ENCODE peak calls at places on chromosomes 2 and 18, in four cellular contexts. A is esophagus squamous epithelium; P is CD4-positive, alpha-beta T cell; F is right atrium auricular region. Y is an unnamed sample.

GRCh38 chr18:54388203-54389142 is 30.8 kb downstream of the C18orf54 start:
- DNase-seq in A (no peak), P (no peak), F (no peak), Y (no peak)

GRCh38 chr2:68316091-68316490 is 3.7 kb downstream of the CNRIP1 start:
- DNase-seq in A (no peak), P (no peak), F (no peak), Y (no peak)

GRCh38 chr2:122326448-122326847 is 571.0 kb downstream of the TSN start:
- DNase-seq in A (no peak), P (no peak), F (no peak), Y (no peak)

GRCh38 chr2:236638707-236639106 is 69.1 kb downstream of the ACKR3 start:
- DNase-seq in A (no peak), P (no peak), F (peak), Y (no peak)

GRCh38 chr18:52007109-52007508 is 332.9 kb upstream of the DCC start:
- DNase-seq in A (no peak), P (no peak), F (no peak), Y (no peak)

GRCh38 chr2:6782523-6783061 is 83.1 kb downstream of the CMPK2 start:
- DNase-seq in A (no peak), P (no peak), F (no peak), Y (no peak)

GRCh38 chr2:180947208-180947689 is 33.2 kb upstream of the UBE2E3 start:
- DNase-seq in A (no peak), P (no peak), F (no peak), Y (no peak)

GRCh38 chr2:212894026-212894425 is 257.4 kb downstream of the IKZF2 start:
- DNase-seq in A (no peak), P (no peak), F (no peak), Y (no peak)

GRCh38 chr2:11742317-11742701 is 4.1 kb upstream of the LPIN1 start:
- DNase-seq in A (no peak), P (no peak), F (no peak), Y (no peak)

GRCh38 chr18:32091724-32092421 is at the start of gene RNF138:
- DNase-seq in A (peak), P (peak), F (peak), Y (peak)

GRCh38 chr18:46461993-46462392 is 195.0 kb downstream of the LOXHD1 start:
- DNase-seq in A (no peak), P (no peak), F (no peak), Y (no peak)

GRCh38 chr18:46468431-46469180 is 188.4 kb downstream of the LOXHD1 start:
- DNase-seq in A (no peak), P (no peak), F (no peak), Y (no peak)

GRCh38 chr18:46466236-46467160 is 190.5 kb downstream of the LOXHD1 start:
- DNase-seq in A (no peak), P (no peak), F (no peak), Y (peak)

GRCh38 chr18:46462523-46462922 is 194.5 kb downstream of the LOXHD1 start:
- DNase-seq in A (no peak), P (no peak), F (no peak), Y (peak)

DNA sequence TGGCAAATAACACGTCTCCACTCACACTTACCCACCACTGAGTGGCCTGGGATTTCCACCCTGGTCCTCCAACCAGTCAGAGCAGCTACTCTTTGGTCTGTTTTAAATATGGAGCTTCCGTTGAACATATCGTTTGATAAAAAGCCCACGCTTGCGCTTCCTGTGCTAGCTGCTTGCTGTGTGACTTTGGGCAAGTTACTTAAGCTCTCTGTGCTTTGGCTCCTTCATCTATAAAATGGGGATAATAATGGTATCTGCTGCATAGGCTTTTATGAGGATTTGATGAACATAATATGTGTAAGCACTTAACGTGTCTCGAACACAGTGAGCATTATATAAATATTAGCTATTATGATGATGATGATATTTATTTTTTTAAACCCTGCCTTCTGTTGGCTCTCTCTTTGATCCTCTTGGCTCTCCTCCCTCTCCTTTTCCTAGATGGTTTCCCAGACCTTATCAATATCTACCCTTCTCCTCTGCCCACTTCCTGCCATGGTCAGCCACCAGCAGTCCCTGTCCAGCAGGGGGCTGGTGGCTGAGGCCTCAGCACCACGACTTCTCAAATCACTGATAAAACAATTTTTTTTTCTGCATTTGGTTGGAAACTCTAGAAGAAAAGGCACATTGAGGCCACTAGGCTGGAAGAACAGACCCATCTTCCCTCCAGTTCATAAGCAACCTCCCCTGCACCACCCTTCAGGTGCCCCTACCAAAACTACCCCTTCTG is 191.9 kb downstream of the LOXHD1 start:
- DNase-seq in A (no peak), P (no peak), F (no peak), Y (no peak)
- TF ChIP-seq CTCF in A (no peak), P (no peak), F (no peak), Y (no peak)

GRCh38 chr2:205617905-205618304 is 64.4 kb upstream of the NRP2 start:
- DNase-seq in A (no peak), P (no peak), F (no peak), Y (no peak)
- TF ChIP-seq CTCF in A (no peak), P (no peak), F (no peak), Y (no peak)

DNA sequence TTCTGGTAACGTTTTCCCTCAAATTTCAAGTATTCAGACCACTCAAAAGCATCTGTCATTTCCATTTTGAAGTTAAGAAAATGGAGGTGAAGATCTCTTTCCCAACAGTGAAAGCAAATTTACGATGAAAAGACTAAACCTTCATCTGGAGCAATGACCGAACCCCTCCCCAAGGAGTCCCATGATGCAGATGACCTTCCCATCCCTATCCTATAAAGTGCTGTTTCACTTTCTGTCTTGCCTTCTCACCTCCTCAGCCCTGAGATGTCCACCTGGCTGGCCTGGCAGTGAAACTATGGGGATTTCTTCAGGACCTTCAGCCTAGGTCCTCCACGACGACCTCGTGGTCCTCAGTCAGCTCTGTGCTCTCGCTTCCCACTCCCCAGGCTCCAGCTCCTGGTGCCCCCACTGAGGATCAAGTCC is 925 bp upstream of the NPC1 start:
- DNase-seq in A (no peak), P (no peak), F (no peak), Y (no peak)
- TF ChIP-seq CTCF in A (no peak), P (peak), F (no peak), Y (no peak)

GRCh38 chr2:65064728-65065552 is 8.7 kb downstream of the CEP68 start:
- DNase-seq in A (peak), P (no peak), F (peak), Y (peak)
- TF ChIP-seq CTCF in A (peak), P (peak), F (peak), Y (peak)

DNA sequence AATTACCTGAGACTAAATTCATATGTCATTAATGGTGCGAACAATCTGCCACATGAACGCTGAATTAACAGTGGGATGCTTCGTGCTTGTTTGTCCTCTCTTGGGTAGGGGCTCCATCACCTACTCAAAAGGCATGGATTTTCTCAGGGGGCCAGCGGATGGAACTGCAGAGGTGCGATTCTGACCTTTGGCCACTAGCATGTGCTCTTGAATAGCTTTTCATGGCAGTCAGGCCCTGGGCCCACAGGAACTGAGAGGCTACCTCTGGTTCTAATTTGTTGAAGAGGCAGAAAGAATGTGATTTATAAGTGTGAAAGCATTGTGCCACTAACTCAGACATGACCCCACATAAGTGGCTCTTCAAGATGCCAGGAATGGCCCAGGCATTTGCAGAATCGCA is 283.2 kb downstream of the INSIG2 start:
- DNase-seq in A (no peak), P (no peak), F (no peak), Y (no peak)
- TF ChIP-seq CTCF in A (no peak), P (no peak), F (peak), Y (peak)

GRCh38 chr2:65142515-65142914 is 12.6 kb upstream of the RAB1A start:
- DNase-seq in A (no peak), P (no peak), F (no peak), Y (no peak)
- TF ChIP-seq CTCF in A (no peak), P (no peak), F (no peak), Y (peak)

GRCh38 chr2:56285224-56285623 is 101.4 kb downstream of the CCDC85A start:
- DNase-seq in A (no peak), P (no peak), F (no peak), Y (no peak)
- TF ChIP-seq CTCF in A (no peak), P (no peak), F (no peak), Y (no peak)

DNA sequence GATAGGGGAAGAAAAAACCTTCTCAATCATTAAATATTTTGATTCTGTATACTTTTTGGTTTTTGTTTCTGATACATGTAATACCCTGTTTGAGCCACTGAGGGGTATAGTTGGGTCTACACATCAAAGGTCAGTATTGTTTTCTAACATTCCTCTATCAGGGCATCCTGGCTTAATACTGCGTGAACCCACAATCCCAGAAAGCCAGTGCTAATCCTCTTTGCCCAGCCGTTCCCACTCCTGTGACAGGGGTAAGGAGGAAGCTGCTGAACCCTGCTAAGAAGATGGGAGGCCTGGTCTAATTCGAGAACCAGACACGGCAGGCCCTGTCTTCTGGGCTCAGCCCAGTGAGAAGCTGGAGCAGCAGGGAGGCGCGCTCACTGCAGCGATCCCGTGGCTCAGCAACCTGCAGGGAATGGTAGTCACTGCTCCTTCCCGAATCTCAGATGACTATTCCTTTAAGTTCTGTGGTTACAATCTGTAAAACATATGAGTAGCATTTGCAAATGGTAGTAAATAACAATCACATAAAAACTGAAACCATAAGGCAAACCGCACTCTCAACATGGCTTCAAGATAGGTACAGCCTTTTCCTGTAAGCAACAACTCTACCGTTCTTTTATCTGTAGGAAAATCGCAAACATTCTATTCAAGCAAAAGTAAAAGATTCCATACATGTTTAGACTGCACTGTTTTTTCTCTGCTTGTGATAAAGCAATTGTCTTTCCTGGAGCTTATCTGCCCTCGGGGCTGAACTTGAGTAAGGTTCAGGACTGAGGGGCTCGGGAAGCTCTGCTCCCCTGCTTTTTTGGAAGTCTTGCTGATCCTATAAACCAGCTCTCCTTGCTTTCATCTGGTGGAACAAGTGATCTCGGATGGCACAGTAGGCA is 87.0 kb downstream of the EPB41L3 start:
- DNase-seq in A (no peak), P (no peak), F (peak), Y (peak)
- TF ChIP-seq CTCF in A (peak), P (peak), F (peak), Y (peak)

GRCh38 chr2:5673861-5674240 is 18.3 kb upstream of the SOX11 start:
- DNase-seq in A (no peak), P (no peak), F (no peak), Y (no peak)

GRCh38 chr2:5668682-5669267 is 23.4 kb upstream of the SOX11 start:
- DNase-seq in A (no peak), P (no peak), F (no peak), Y (no peak)

GRCh38 chr2:5677133-5677532 is 15.1 kb upstream of the SOX11 start:
- DNase-seq in A (no peak), P (no peak), F (no peak), Y (no peak)

GRCh38 chr2:5672749-5673147 is 19.4 kb upstream of the SOX11 start:
- DNase-seq in A (no peak), P (no peak), F (no peak), Y (no peak)

GRCh38 chr2:5673148-5673860 is 18.9 kb upstream of the SOX11 start:
- DNase-seq in A (no peak), P (no peak), F (no peak), Y (no peak)
- TF ChIP-seq CTCF in A (no peak), P (no peak), F (no peak), Y (no peak)

Y was measured in D721Med.